ENCODE peak calls at places on chromosomes 4 and X, in four cellular contexts. One of them, this sample, is unnamed.

GRCh38 chr4:48069026-48069425 is 52.5 kb downstream of the NIPAL1 start:
- DNase-seq in tibial nerve: no peak
- DNase-seq in ovary: no peak
- DNase-seq in HepG2: no peak
- DNase-seq in this sample: no peak

GRCh38 chrX:43728002-43728401 is 71.9 kb downstream of the MAOA start:
- DNase-seq in tibial nerve: no peak
- DNase-seq in ovary: no peak
- DNase-seq in HepG2: peak; percentile 35
- DNase-seq in this sample: no peak

GRCh38 chr4:54185380-54185779 is 43.7 kb upstream of the PDGFRA start:
- DNase-seq in tibial nerve: no peak
- DNase-seq in ovary: no peak
- DNase-seq in HepG2: no peak
- DNase-seq in this sample: peak; percentile 7

GRCh38 chr4:3531306-3531886 is 826 bp downstream of the LRPAP1 start:
- DNase-seq in tibial nerve: no peak
- DNase-seq in ovary: no peak
- DNase-seq in HepG2: no peak
- DNase-seq in this sample: no peak

GRCh38 chrX:151902813-151903591 is 9.7 kb upstream of the MAGEA4 start:
- DNase-seq in tibial nerve: peak; percentile 10
- DNase-seq in ovary: no peak
- DNase-seq in HepG2: peak; percentile 2
- DNase-seq in this sample: no peak

GRCh38 chr4:147737623-147738022 is 5.7 kb downstream of the ARHGAP10 start:
- DNase-seq in tibial nerve: no peak
- DNase-seq in ovary: no peak
- DNase-seq in HepG2: no peak
- DNase-seq in this sample: no peak

GRCh38 chr4:126338572-126338971 is 1023.8 kb downstream of the FAT4 start:
- DNase-seq in tibial nerve: no peak
- DNase-seq in ovary: no peak
- DNase-seq in HepG2: no peak
- DNase-seq in this sample: no peak

GRCh38 chrX:111337067-111337466 is 66.8 kb upstream of the CAPN6 start:
- DNase-seq in tibial nerve: no peak
- DNase-seq in ovary: no peak
- DNase-seq in HepG2: no peak
- DNase-seq in this sample: no peak

GRCh38 chr4:73620115-73620792 is at the start of gene RASSF6:
- DNase-seq in tibial nerve: no peak
- DNase-seq in ovary: peak; percentile 21
- DNase-seq in HepG2: no peak
- DNase-seq in this sample: peak; percentile 19

GRCh38 chr4:102057122-102057521 is 266.6 kb downstream of the BANK1 start:
- DNase-seq in tibial nerve: no peak
- DNase-seq in ovary: no peak
- DNase-seq in HepG2: no peak
- DNase-seq in this sample: no peak

GRCh38 chr4:161403781-161404180 is 760.0 kb downstream of the FSTL5 start:
- DNase-seq in tibial nerve: no peak
- DNase-seq in ovary: no peak
- DNase-seq in HepG2: no peak
- DNase-seq in this sample: no peak

GRCh38 chrX:42746606-42747005 is 31.4 kb downstream of the PPP1R2C start:
- DNase-seq in tibial nerve: no peak
- DNase-seq in ovary: no peak
- DNase-seq in HepG2: no peak
- DNase-seq in this sample: peak; percentile 25

GRCh38 chr4:89157488-89158024 is 46.2 kb downstream of the TIGD2 start:
- DNase-seq in tibial nerve: no peak
- DNase-seq in ovary: no peak
- DNase-seq in HepG2: no peak
- DNase-seq in this sample: no peak

GRCh38 chrX:47623540-47624027 is 3.9 kb upstream of the SYN1 start:
- DNase-seq in tibial nerve: no peak
- DNase-seq in ovary: peak; percentile 50
- DNase-seq in HepG2: peak; percentile 29
- DNase-seq in this sample: peak; percentile 63

GRCh38 chr4:59647011-59647410 is 1553.1 kb upstream of the ADGRL3 start:
- DNase-seq in tibial nerve: no peak
- DNase-seq in ovary: no peak
- DNase-seq in HepG2: no peak
- DNase-seq in this sample: no peak

GRCh38 chr4:7161721-7162214 is 30.6 kb upstream of the SORCS2 start:
- DNase-seq in tibial nerve: peak; percentile 29
- DNase-seq in ovary: peak; percentile 76
- DNase-seq in HepG2: no peak
- DNase-seq in this sample: no peak

GRCh38 chrX:72121381-72121780 is 10.3 kb downstream of the RTL5 start:
- DNase-seq in tibial nerve: peak; percentile 69
- DNase-seq in ovary: no peak
- DNase-seq in HepG2: no peak
- DNase-seq in this sample: peak; percentile 84

GRCh38 chr4:173436149-173436579 is 37.2 kb upstream of the SCRG1 start:
- DNase-seq in tibial nerve: no peak
- DNase-seq in ovary: no peak
- DNase-seq in HepG2: no peak
- DNase-seq in this sample: no peak

GRCh38 chr4:55355555-55355954 is 9.5 kb downstream of the SRD5A3 start:
- DNase-seq in tibial nerve: no peak
- DNase-seq in ovary: no peak
- DNase-seq in HepG2: no peak
- DNase-seq in this sample: no peak

GRCh38 chrX:38080808-38081207 is 74.5 kb downstream of the SYTL5 start:
- DNase-seq in tibial nerve: no peak
- DNase-seq in ovary: no peak
- DNase-seq in HepG2: no peak
- DNase-seq in this sample: no peak

GRCh38 chr4:78190078-78190477 is 133.0 kb downstream of the FRAS1 start:
- DNase-seq in tibial nerve: no peak
- DNase-seq in ovary: no peak
- DNase-seq in HepG2: no peak
- DNase-seq in this sample: no peak

GRCh38 chrX:118847676-118848075 is 24.1 kb downstream of the ZCCHC12 start:
- DNase-seq in tibial nerve: peak; percentile 36
- DNase-seq in ovary: no peak
- DNase-seq in HepG2: peak; percentile 34
- DNase-seq in this sample: peak; percentile 64

GRCh38 chr4:110787781-110788180 is 164.9 kb upstream of the PITX2 start:
- DNase-seq in tibial nerve: no peak
- DNase-seq in ovary: no peak
- DNase-seq in HepG2: no peak
- DNase-seq in this sample: no peak

GRCh38 chrX:100654256-100654655 is 10.3 kb downstream of the SRPX2 start:
- DNase-seq in tibial nerve: no peak
- DNase-seq in ovary: no peak
- DNase-seq in HepG2: no peak
- DNase-seq in this sample: peak; percentile 8

GRCh38 chrX:13103111-13103913 is 58.9 kb upstream of the FAM9C start:
- DNase-seq in tibial nerve: no peak
- DNase-seq in ovary: no peak
- DNase-seq in HepG2: no peak
- DNase-seq in this sample: no peak

GRCh38 chrX:40340116-40340515 is 240.7 kb upstream of the ATP6AP2 start:
- DNase-seq in tibial nerve: no peak
- DNase-seq in ovary: no peak
- DNase-seq in HepG2: no peak
- DNase-seq in this sample: no peak

GRCh38 chr4:113222006-113222405 is 172.6 kb downstream of the ANK2 start:
- DNase-seq in tibial nerve: no peak
- DNase-seq in ovary: no peak
- DNase-seq in HepG2: no peak
- DNase-seq in this sample: no peak

GRCh38 chr4:119854364-119854763 is 212.3 kb downstream of the MAD2L1 start:
- DNase-seq in tibial nerve: no peak
- DNase-seq in ovary: no peak
- DNase-seq in HepG2: no peak
- DNase-seq in this sample: no peak

GRCh38 chrX:48468247-48468671 is 1.8 kb downstream of the SLC38A5 start:
- DNase-seq in tibial nerve: no peak
- DNase-seq in ovary: no peak
- DNase-seq in HepG2: no peak
- DNase-seq in this sample: peak; percentile 74

GRCh38 chr4:141389649-141390048 is 169.0 kb downstream of the ZNF330 start:
- DNase-seq in tibial nerve: no peak
- DNase-seq in ovary: no peak
- DNase-seq in HepG2: no peak
- DNase-seq in this sample: no peak

GRCh38 chr4:121998024-121998423 is 46.2 kb upstream of the TRPC3 start:
- DNase-seq in tibial nerve: no peak
- DNase-seq in ovary: no peak
- DNase-seq in HepG2: no peak
- DNase-seq in this sample: peak; percentile 3

GRCh38 chr4:152352215-152352614 is 183.7 kb downstream of the FBXW7 start:
- DNase-seq in tibial nerve: no peak
- DNase-seq in ovary: no peak
- DNase-seq in HepG2: no peak
- DNase-seq in this sample: no peak

GRCh38 chr4:25590171-25590570 is 65.5 kb upstream of the SLC34A2 start:
- DNase-seq in tibial nerve: no peak
- DNase-seq in ovary: no peak
- DNase-seq in HepG2: no peak
- DNase-seq in this sample: no peak

GRCh38 chr4:87026795-87027495 is 92.1 kb downstream of the AFF1 start:
- DNase-seq in tibial nerve: peak; percentile 2
- DNase-seq in ovary: no peak
- DNase-seq in HepG2: no peak
- DNase-seq in this sample: peak; percentile 46

GRCh38 chr4:87025023-87025613 is 90.3 kb downstream of the AFF1 start:
- DNase-seq in tibial nerve: no peak
- DNase-seq in ovary: no peak
- DNase-seq in HepG2: no peak
- DNase-seq in this sample: no peak

GRCh38 chr4:87024181-87024580 is 89.4 kb downstream of the AFF1 start:
- DNase-seq in tibial nerve: no peak
- DNase-seq in ovary: no peak
- DNase-seq in HepG2: no peak
- DNase-seq in this sample: no peak

GRCh38 chr4:87029356-87029755 is 94.5 kb downstream of the AFF1 start:
- DNase-seq in tibial nerve: peak; percentile 74
- DNase-seq in ovary: no peak
- DNase-seq in HepG2: no peak
- DNase-seq in this sample: no peak

DNA sequence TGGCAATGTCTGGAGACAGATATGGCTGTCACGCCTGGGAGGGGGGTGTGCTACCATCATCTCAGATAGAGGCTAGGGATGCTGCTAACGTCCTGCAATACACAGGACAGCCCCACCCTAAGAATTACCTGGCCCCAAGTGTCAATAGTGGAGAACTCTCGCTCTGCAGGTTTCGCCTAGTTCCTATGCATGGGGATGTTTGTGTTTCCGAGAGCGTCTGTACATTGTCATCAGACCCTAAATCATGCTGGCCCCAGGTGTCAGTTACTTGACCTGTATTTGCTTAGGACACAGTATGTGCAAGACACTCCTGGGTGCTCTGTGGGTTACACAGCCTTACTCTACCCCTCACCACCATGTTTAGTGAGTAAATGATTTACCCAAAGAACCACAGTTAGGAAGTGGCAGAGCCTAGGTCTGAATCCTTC is 90.8 kb downstream of the AFF1 start:
- DNase-seq in tibial nerve: no peak
- DNase-seq in ovary: no peak
- DNase-seq in HepG2: peak; percentile 71
- DNase-seq in this sample: no peak
- H3K4me3 ChIP-seq in tibial nerve: no peak overlapping the region
- H3K4me3 ChIP-seq in ovary: no peak overlapping the region
- H3K4me3 ChIP-seq in HepG2: no peak overlapping the region
- H3K4me3 ChIP-seq in this sample: no peak overlapping the region

GRCh38 chrX:16839852-16840460 is 30.2 kb downstream of the RBBP7 start:
- DNase-seq in tibial nerve: no peak
- DNase-seq in ovary: no peak
- DNase-seq in HepG2: no peak
- DNase-seq in this sample: peak; percentile 32

GRCh38 chrX:16839224-16839851 is 30.8 kb downstream of the RBBP7 start:
- DNase-seq in tibial nerve: no peak
- DNase-seq in ovary: no peak
- DNase-seq in HepG2: no peak
- DNase-seq in this sample: no peak

GRCh38 chrX:16838202-16839066 is 31.7 kb downstream of the RBBP7 start:
- DNase-seq in tibial nerve: no peak
- DNase-seq in ovary: no peak
- DNase-seq in HepG2: no peak
- DNase-seq in this sample: no peak

GRCh38 chrX:16834811-16835210 is 35.4 kb downstream of the RBBP7 start:
- DNase-seq in tibial nerve: no peak
- DNase-seq in ovary: no peak
- DNase-seq in HepG2: no peak
- DNase-seq in this sample: no peak

DNA sequence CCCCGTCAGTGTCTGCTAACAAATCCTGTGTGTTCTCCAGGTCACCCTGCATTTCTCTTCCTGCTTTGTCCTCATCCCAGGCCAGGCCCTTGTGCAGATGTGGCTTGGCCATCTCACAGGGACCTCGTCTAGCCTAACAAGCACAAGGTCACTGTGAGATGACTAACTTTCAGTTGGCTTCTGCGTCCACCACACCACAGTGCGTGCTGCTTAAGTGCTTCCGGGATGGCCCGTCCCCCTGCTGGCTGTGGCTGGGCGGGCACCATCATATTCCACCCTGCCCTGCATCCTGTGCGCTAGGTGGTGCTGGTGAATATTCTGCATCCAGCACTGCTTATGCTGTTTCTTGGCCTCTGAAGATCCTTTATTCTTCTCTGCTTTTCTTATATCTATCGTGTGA is 33.8 kb downstream of the RBBP7 start:
- DNase-seq in tibial nerve: no peak
- DNase-seq in ovary: no peak
- DNase-seq in HepG2: peak; percentile 17
- DNase-seq in this sample: peak; percentile 19
- TF ChIP-seq CTCF in tibial nerve: peak; percentile 27
- TF ChIP-seq CTCF in ovary: no peak
- TF ChIP-seq CTCF in HepG2: peak; percentile 40
- TF ChIP-seq CTCF in this sample: peak; percentile 19

GRCh38 chr4:932713-933070 is 432 bp downstream of the TMEM175 start:
- DNase-seq in tibial nerve: no peak
- DNase-seq in ovary: no peak
- DNase-seq in HepG2: peak; percentile 32
- DNase-seq in this sample: no peak

GRCh38 chr4:929970-930625 is 2.0 kb downstream of the GAK start:
- DNase-seq in tibial nerve: no peak
- DNase-seq in ovary: no peak
- DNase-seq in HepG2: peak; percentile 50
- DNase-seq in this sample: peak; percentile 78

GRCh38 chr4:930827-931193 is 1.3 kb downstream of the GAK start:
- DNase-seq in tibial nerve: no peak
- DNase-seq in ovary: no peak
- DNase-seq in HepG2: no peak
- DNase-seq in this sample: peak; percentile 30

GRCh38 chr4:931194-931959 is 739 bp downstream of the GAK start:
- DNase-seq in tibial nerve: no peak
- DNase-seq in ovary: no peak
- DNase-seq in HepG2: peak; percentile 9
- DNase-seq in this sample: peak; percentile 39

GRCh38 chr4:931960-932712 is at the start of the genes GAK and TMEM175:
- DNase-seq in tibial nerve: peak; percentile 90
- DNase-seq in ovary: peak; percentile 94
- DNase-seq in HepG2: peak; percentile 86
- DNase-seq in this sample: peak; percentile 99
- TF ChIP-seq POLR2A in tibial nerve: peak; percentile 47
- TF ChIP-seq POLR2A in ovary: peak; percentile 63
- TF ChIP-seq POLR2A in HepG2: peak; percentile 89
- TF ChIP-seq POLR2A in this sample: peak; percentile 91

GRCh38 chr4:1177274-1178141 is 5.1 kb upstream of the SPON2 start:
- DNase-seq in tibial nerve: no peak
- DNase-seq in ovary: no peak
- DNase-seq in HepG2: peak; percentile 38
- DNase-seq in this sample: peak; percentile 93
- H3K4me3 ChIP-seq in tibial nerve: no peak overlapping the region
- H3K4me3 ChIP-seq in ovary: no peak overlapping the region
- H3K4me3 ChIP-seq in HepG2: peak overlapping the region; percentile 56
- H3K4me3 ChIP-seq in this sample: no peak overlapping the region

This sample was measured in NB4.